ENCODE peak calls at places on chromosomes 12 and 14, in nine cellular contexts. G is dermis microvascular lymphatic vessel endothelial cell; C is activated CD8-positive, alpha-beta memory T cell treated with anti-CD3 and anti-CD28 coated beads, Interleukin-2, amount 50 U/mL, for 4 hours; P is globus pallidus; A is mucosa of descending colon; R is mesendoderm; U is NB4; F is caudate nucleus; L is fibroblast of pulmonary artery. H is an unnamed sample.

GRCh38 chr14:104766863-104767633 is 14.1 kb downstream of the SIVA1 start:
- DNase-seq in C (no peak), P (no peak), F (no peak), R (no peak), G (no peak), U (no peak), A (no peak), L (no peak), H (no peak)

GRCh38 chr12:68733661-68734071 is 12.3 kb upstream of the SLC35E3 start:
- DNase-seq in G (no peak), A (no peak), L (peak; percentile 32), R (peak; percentile 52), C (no peak), F (no peak), U (no peak), P (no peak), H (no peak)

GRCh38 chr14:100239200-100239839 is 376 bp downstream of the YY1 start:
- DNase-seq in A (peak; percentile 45), L (no peak), F (no peak), R (no peak), P (no peak), G (no peak), U (peak; percentile 33), C (peak; percentile 37), H (no peak)

GRCh38 chr14:66496911-66497310 is 10.7 kb downstream of the CCDC196 start:
- DNase-seq in R (no peak), A (peak; percentile 18), G (no peak), L (no peak), U (no peak), P (no peak), C (peak; percentile 17), F (no peak), H (no peak)

GRCh38 chr14:89672636-89673279 is 255.7 kb upstream of the FOXN3 start:
- DNase-seq in U (no peak), F (no peak), P (peak; percentile 11), C (no peak), A (peak; percentile 79), L (peak; percentile 29), R (no peak), G (peak; percentile 18), H (no peak)

GRCh38 chr14:28767851-28768548 is 1.4 kb downstream of the FOXG1 start:
- DNase-seq in L (no peak), C (no peak), R (peak; percentile 92), G (no peak), F (no peak), A (no peak), U (no peak), P (no peak), H (peak; percentile 72)

GRCh38 chr12:117155278-117156060 is 34.8 kb downstream of the FBXO21 start:
- DNase-seq in R (peak; percentile 99), A (peak; percentile 66), F (peak; percentile 47), L (peak; percentile 23), P (no peak), G (peak; percentile 44), U (peak; percentile 70), C (peak; percentile 70), H (peak; percentile 52)

GRCh38 chr14:32254952-32255679 is 52.0 kb upstream of the RNU6-8 start:
- DNase-seq in U (peak; percentile 56), P (peak; percentile 84), L (peak; percentile 81), C (peak; percentile 35), A (peak; percentile 87), G (peak; percentile 65), R (peak; percentile 79), F (peak; percentile 39), H (peak; percentile 54)

GRCh38 chr14:102223682-102224081 is 81.3 kb downstream of the MOK start:
- DNase-seq in G (no peak), R (no peak), F (no peak), C (no peak), L (no peak), A (no peak), P (no peak), U (no peak), H (no peak)

GRCh38 chr14:59959663-59960062 is 39.7 kb downstream of the LRRC9 start:
- DNase-seq in U (no peak), P (no peak), F (no peak), G (no peak), R (no peak), A (no peak), L (no peak), C (no peak), H (no peak)

GRCh38 chr14:95260537-95261440 is 58.9 kb downstream of the CLMN start:
- DNase-seq in L (peak; percentile 71), A (no peak), C (no peak), P (no peak), U (peak; percentile 17), G (peak; percentile 80), F (no peak), R (no peak), H (no peak)

GRCh38 chr12:105223358-105223840 is 12.6 kb downstream of the APPL2 start:
- DNase-seq in U (no peak), A (no peak), P (no peak), F (no peak), C (no peak), R (no peak), L (no peak), G (no peak), H (no peak)

GRCh38 chr12:118611295-118611694 is 234.9 kb downstream of the SUDS3 start:
- DNase-seq in L (no peak), F (no peak), U (no peak), C (no peak), G (peak; percentile 2), A (no peak), P (no peak), R (peak; percentile 39), H (peak; percentile 3)

GRCh38 chr12:32477714-32478113 is 78.4 kb downstream of the FGD4 start:
- DNase-seq in R (no peak), G (no peak), A (no peak), P (no peak), F (no peak), U (no peak), C (no peak), L (no peak), H (no peak)

GRCh38 chr14:37140176-37140575 is 32.2 kb downstream of the SLC25A21 start:
- DNase-seq in F (no peak), C (no peak), A (no peak), U (no peak), P (no peak), G (no peak), L (no peak), R (no peak), H (no peak)

GRCh38 chr14:34971381-34971780 is 11.4 kb upstream of the SRP54 start:
- DNase-seq in R (no peak), G (peak; percentile 55), A (no peak), C (no peak), F (no peak), U (no peak), L (no peak), P (no peak), H (no peak)

GRCh38 chr14:85279407-85279806 is 250.5 kb upstream of the FLRT2 start:
- DNase-seq in P (no peak), U (no peak), G (no peak), C (no peak), F (no peak), A (no peak), R (no peak), L (no peak), H (no peak)

GRCh38 chr14:63413009-63413408 is 94.3 kb upstream of the GPHB5 start:
- DNase-seq in C (no peak), P (no peak), U (no peak), R (no peak), L (peak; percentile 22), F (no peak), A (no peak), G (no peak), H (no peak)

GRCh38 chr12:3777206-3777809 is 24.4 kb upstream of the CRACR2A start:
- DNase-seq in U (peak; percentile 60), A (peak; percentile 70), P (peak; percentile 12), C (no peak), L (peak; percentile 63), F (no peak), R (peak; percentile 46), G (peak; percentile 60), H (no peak)

GRCh38 chr12:87678453-87678852 is 350.7 kb downstream of the C12orf50 start:
- DNase-seq in C (no peak), R (no peak), U (no peak), A (no peak), L (peak; percentile 78), P (no peak), F (no peak), G (no peak), H (no peak)

GRCh38 chr14:68661226-68662225 is 131.3 kb downstream of the ZFP36L1 start:
- DNase-seq in F (no peak), C (no peak), L (no peak), A (no peak), P (no peak), U (no peak), R (no peak), G (no peak), H (no peak)